ENCODE peak calls at places on chromosomes 3 and 15, in four cellular contexts. One of them, this sample, is unnamed.

GRCh38 chr3:121431717-121432517 is 113.9 kb downstream of the POLQ start:
- DNase-seq in K562: no peak
- DNase-seq in fibroblast of the aortic adventitia: peak; percentile 65
- DNase-seq in astrocyte of the cerebellum: peak; percentile 54
- DNase-seq in this sample: peak; percentile 14

GRCh38 chr15:91853501-91853967 is at the start of gene SLCO3A1:
- DNase-seq in fibroblast of the aortic adventitia: peak; percentile 45
- DNase-seq in K562: peak; percentile 54
- DNase-seq in astrocyte of the cerebellum: no peak
- DNase-seq in this sample: no peak

GRCh38 chr15:88791637-88792036 is 11.6 kb upstream of the ACAN start:
- DNase-seq in fibroblast of the aortic adventitia: no peak
- DNase-seq in astrocyte of the cerebellum: no peak
- DNase-seq in K562: no peak
- DNase-seq in this sample: no peak

GRCh38 chr3:64563776-64564175 is 124.0 kb downstream of the ADAMTS9 start:
- DNase-seq in fibroblast of the aortic adventitia: no peak
- DNase-seq in K562: no peak
- DNase-seq in astrocyte of the cerebellum: no peak
- DNase-seq in this sample: no peak

GRCh38 chr15:101161656-101162055 is 90.2 kb downstream of the CHSY1 start:
- DNase-seq in astrocyte of the cerebellum: no peak
- DNase-seq in fibroblast of the aortic adventitia: no peak
- DNase-seq in K562: no peak
- DNase-seq in this sample: no peak

GRCh38 chr3:188834349-188834748 is 337.4 kb upstream of the TPRG1 start:
- DNase-seq in fibroblast of the aortic adventitia: no peak
- DNase-seq in K562: no peak
- DNase-seq in astrocyte of the cerebellum: no peak
- DNase-seq in this sample: no peak

GRCh38 chr3:154615451-154615850 is 185.5 kb upstream of the GPR149 start:
- DNase-seq in astrocyte of the cerebellum: no peak
- DNase-seq in K562: no peak
- DNase-seq in fibroblast of the aortic adventitia: no peak
- DNase-seq in this sample: no peak

GRCh38 chr3:58422756-58423324 is 10.8 kb downstream of the PDHB start:
- DNase-seq in astrocyte of the cerebellum: peak; percentile 23
- DNase-seq in fibroblast of the aortic adventitia: peak; percentile 36
- DNase-seq in K562: no peak
- DNase-seq in this sample: no peak

GRCh38 chr3:119695480-119695879 is 7.3 kb upstream of the CFAP91 start:
- DNase-seq in K562: peak; percentile 46
- DNase-seq in fibroblast of the aortic adventitia: peak; percentile 27
- DNase-seq in astrocyte of the cerebellum: no peak
- DNase-seq in this sample: no peak

GRCh38 chr3:183548262-183548769 is 7.2 kb downstream of the KLHL6 start:
- DNase-seq in astrocyte of the cerebellum: peak; percentile 66
- DNase-seq in K562: no peak
- DNase-seq in fibroblast of the aortic adventitia: peak; percentile 64
- DNase-seq in this sample: peak; percentile 24

GRCh38 chr3:16174389-16174788 is at the start of gene GALNT15:
- DNase-seq in fibroblast of the aortic adventitia: peak; percentile 98
- DNase-seq in K562: no peak
- DNase-seq in astrocyte of the cerebellum: peak; percentile 94
- DNase-seq in this sample: peak; percentile 91

GRCh38 chr15:86572368-86572841 is 492.7 kb downstream of the AGBL1 start:
- DNase-seq in fibroblast of the aortic adventitia: no peak
- DNase-seq in K562: no peak
- DNase-seq in astrocyte of the cerebellum: no peak
- DNase-seq in this sample: no peak

GRCh38 chr3:165607221-165607620 is 230.0 kb downstream of the BCHE start:
- DNase-seq in K562: no peak
- DNase-seq in astrocyte of the cerebellum: no peak
- DNase-seq in fibroblast of the aortic adventitia: no peak
- DNase-seq in this sample: no peak

GRCh38 chr3:57555316-57555715 is 758 bp upstream of the PDE12 start:
- DNase-seq in K562: no peak
- DNase-seq in fibroblast of the aortic adventitia: no peak
- DNase-seq in astrocyte of the cerebellum: no peak
- DNase-seq in this sample: no peak

GRCh38 chr15:76185716-76186115 is 125.6 kb downstream of the ETFA start:
- DNase-seq in K562: peak; percentile 68
- DNase-seq in astrocyte of the cerebellum: no peak
- DNase-seq in fibroblast of the aortic adventitia: peak; percentile 85
- DNase-seq in this sample: no peak

GRCh38 chr3:126146034-126146433 is 34.4 kb downstream of the ALDH1L1 start:
- DNase-seq in astrocyte of the cerebellum: no peak
- DNase-seq in K562: no peak
- DNase-seq in fibroblast of the aortic adventitia: no peak
- DNase-seq in this sample: no peak

GRCh38 chr3:67976683-67977082 is 322.3 kb upstream of the SUCLG2 start:
- DNase-seq in K562: no peak
- DNase-seq in astrocyte of the cerebellum: no peak
- DNase-seq in fibroblast of the aortic adventitia: no peak
- DNase-seq in this sample: no peak

GRCh38 chr3:17233398-17233800 is 348.6 kb downstream of the PLCL2 start:
- DNase-seq in K562: peak; percentile 39
- DNase-seq in fibroblast of the aortic adventitia: peak; percentile 71
- DNase-seq in astrocyte of the cerebellum: peak; percentile 51
- DNase-seq in this sample: peak; percentile 20

GRCh38 chr15:38535451-38536200 is 29.0 kb downstream of the RASGRP1 start:
- DNase-seq in K562: no peak
- DNase-seq in astrocyte of the cerebellum: no peak
- DNase-seq in fibroblast of the aortic adventitia: peak; percentile 67
- DNase-seq in this sample: no peak

GRCh38 chr3:178258121-178258520 is 278.1 kb upstream of the KCNMB2 start:
- DNase-seq in K562: no peak
- DNase-seq in astrocyte of the cerebellum: no peak
- DNase-seq in fibroblast of the aortic adventitia: no peak
- DNase-seq in this sample: no peak

GRCh38 chr3:32860499-32860898 is 42.7 kb downstream of the TRIM71 start:
- DNase-seq in astrocyte of the cerebellum: no peak
- DNase-seq in K562: no peak
- DNase-seq in fibroblast of the aortic adventitia: no peak
- DNase-seq in this sample: no peak
- H3K4me3 ChIP-seq in astrocyte of the cerebellum: no peak overlapping the region
- H3K4me3 ChIP-seq in K562: no peak overlapping the region
- H3K4me3 ChIP-seq in fibroblast of the aortic adventitia: no peak overlapping the region
- H3K4me3 ChIP-seq in this sample: no peak overlapping the region

GRCh38 chr3:52298147-52299098 is 10.8 kb downstream of the GLYCTK start:
- DNase-seq in K562: peak; percentile 46
- DNase-seq in astrocyte of the cerebellum: no peak
- DNase-seq in fibroblast of the aortic adventitia: no peak
- DNase-seq in this sample: no peak

GRCh38 chr3:52299247-52299657 is 11.6 kb downstream of the GLYCTK start:
- DNase-seq in astrocyte of the cerebellum: no peak
- DNase-seq in fibroblast of the aortic adventitia: no peak
- DNase-seq in K562: no peak
- DNase-seq in this sample: no peak

GRCh38 chr3:52297242-52298146 is 9.9 kb downstream of the GLYCTK start:
- DNase-seq in fibroblast of the aortic adventitia: no peak
- DNase-seq in K562: no peak
- DNase-seq in astrocyte of the cerebellum: no peak
- DNase-seq in this sample: no peak

GRCh38 chr3:52301042-52301441 is 13.4 kb downstream of the GLYCTK start:
- DNase-seq in K562: no peak
- DNase-seq in fibroblast of the aortic adventitia: no peak
- DNase-seq in astrocyte of the cerebellum: no peak
- DNase-seq in this sample: no peak

GRCh38 chr3:52299815-52300611 is 12.4 kb downstream of the GLYCTK start:
- DNase-seq in fibroblast of the aortic adventitia: peak; percentile 49
- DNase-seq in astrocyte of the cerebellum: no peak
- DNase-seq in K562: peak; percentile 83
- DNase-seq in this sample: no peak
- TF ChIP-seq CTCF in fibroblast of the aortic adventitia: peak; percentile 29
- TF ChIP-seq CTCF in astrocyte of the cerebellum: no peak
- TF ChIP-seq CTCF in K562: no peak
- TF ChIP-seq CTCF in this sample: no peak

GRCh38 chr3:36318584-36319200 is 61.6 kb upstream of the STAC start:
- DNase-seq in fibroblast of the aortic adventitia: no peak
- DNase-seq in K562: no peak
- DNase-seq in astrocyte of the cerebellum: no peak
- DNase-seq in this sample: no peak

GRCh38 chr3:36319683-36320082 is 60.6 kb upstream of the STAC start:
- DNase-seq in K562: no peak
- DNase-seq in fibroblast of the aortic adventitia: no peak
- DNase-seq in astrocyte of the cerebellum: no peak
- DNase-seq in this sample: no peak

GRCh38 chr3:36312351-36312750 is 68.0 kb upstream of the STAC start:
- DNase-seq in astrocyte of the cerebellum: no peak
- DNase-seq in K562: no peak
- DNase-seq in fibroblast of the aortic adventitia: no peak
- DNase-seq in this sample: no peak

DNA sequence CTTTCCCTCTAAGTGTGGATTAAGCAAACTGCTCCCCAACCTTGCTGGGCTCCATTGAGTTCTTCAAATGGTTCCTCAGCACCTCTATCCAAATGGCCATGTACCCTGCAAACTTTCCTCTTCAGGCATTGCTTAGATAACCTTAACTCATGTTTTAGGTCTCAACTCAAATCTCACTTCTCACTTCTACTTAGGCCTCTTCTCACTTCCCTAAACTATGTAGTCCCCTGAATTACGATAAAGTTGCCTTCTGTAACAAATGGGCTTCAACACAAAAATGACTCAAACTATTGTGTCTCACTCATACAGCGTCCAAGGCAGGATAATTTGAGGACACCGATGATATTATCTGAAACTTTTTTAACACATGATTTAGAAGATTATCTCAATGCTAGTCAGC is 62.4 kb upstream of the STAC start:
- DNase-seq in astrocyte of the cerebellum: no peak
- DNase-seq in fibroblast of the aortic adventitia: no peak
- DNase-seq in K562: no peak
- DNase-seq in this sample: no peak
- H3K4me3 ChIP-seq in astrocyte of the cerebellum: no peak overlapping the region
- H3K4me3 ChIP-seq in fibroblast of the aortic adventitia: no peak overlapping the region
- H3K4me3 ChIP-seq in K562: no peak overlapping the region
- H3K4me3 ChIP-seq in this sample: no peak overlapping the region

GRCh38 chr3:107627962-107628542 is 105.3 kb downstream of the BBX start:
- DNase-seq in fibroblast of the aortic adventitia: peak; percentile 19
- DNase-seq in astrocyte of the cerebellum: no peak
- DNase-seq in K562: no peak
- DNase-seq in this sample: no peak
- TF ChIP-seq CTCF in fibroblast of the aortic adventitia: peak; percentile 23
- TF ChIP-seq CTCF in astrocyte of the cerebellum: no peak
- TF ChIP-seq CTCF in K562: no peak
- TF ChIP-seq CTCF in this sample: no peak

GRCh38 chr15:73928971-73929627 is 2.8 kb downstream of the LOXL1 start:
- DNase-seq in astrocyte of the cerebellum: no peak
- DNase-seq in fibroblast of the aortic adventitia: no peak
- DNase-seq in K562: peak; percentile 19
- DNase-seq in this sample: no peak
- H3K4me3 ChIP-seq in astrocyte of the cerebellum: peak overlapping the region; percentile 80
- H3K4me3 ChIP-seq in fibroblast of the aortic adventitia: peak overlapping the region; percentile 93
- H3K4me3 ChIP-seq in K562: no peak overlapping the region
- H3K4me3 ChIP-seq in this sample: peak overlapping the region; percentile 85